ENCODE peak calls at places on chromosomes 6 and 20, in seven cellular contexts. T is pancreas, K is left lung, P is heart left ventricle, B is astrocyte, E is HCT116, X is mucosa of descending colon. O is an unnamed sample.
A peak's percentile ranks its signal among the peaks of the same experiment; 100 is the strongest.

GRCh38 chr6:157317129-157317814 is 6.0 kb downstream of the TMEM242 start:
- DNase-seq in E (peak; percentile 51), P (peak; percentile 65), T (peak; percentile 53), K (no peak), X (peak; percentile 64), B (peak; percentile 81), O (no peak)

GRCh38 chr20:35514371-35514960 is 15.0 kb downstream of the C20orf173 start:
- DNase-seq in B (no peak), E (no peak), K (no peak), P (no peak), T (no peak), X (no peak), O (no peak)

GRCh38 chr6:33812669-33813068 is 8.9 kb upstream of the MLN start:
- DNase-seq in B (peak; percentile 23), K (no peak), X (peak; percentile 66), P (no peak), T (peak; percentile 57), E (no peak), O (peak; percentile 80)

GRCh38 chr20:44024820-44025580 is 110.3 kb downstream of the TOX2 start:
- DNase-seq in P (no peak), E (no peak), K (no peak), X (no peak), T (no peak), B (no peak), O (no peak)

GRCh38 chr6:467671-468082 is 76.1 kb downstream of the IRF4 start:
- DNase-seq in T (no peak), P (no peak), B (no peak), K (no peak), E (no peak), X (no peak), O (no peak)

GRCh38 chr20:13141541-13141940 is 79.5 kb upstream of the ISM1 start:
- DNase-seq in T (no peak), P (no peak), X (no peak), B (no peak), E (no peak), K (no peak), O (no peak)

GRCh38 chr6:36980876-36981619 is 4.9 kb downstream of the MTCH1 start:
- DNase-seq in T (no peak), X (no peak), B (no peak), K (no peak), P (no peak), E (no peak), O (peak; percentile 56)

GRCh38 chr6:22826961-22827360 is 257.6 kb downstream of the HDGFL1 start:
- DNase-seq in E (no peak), X (no peak), K (no peak), P (no peak), T (no peak), B (peak; percentile 97), O (no peak)

GRCh38 chr6:33710296-33711121 is 991 bp downstream of the UQCC2 start:
- DNase-seq in T (no peak), B (no peak), K (no peak), E (no peak), P (no peak), X (no peak), O (peak; percentile 23)

DNA sequence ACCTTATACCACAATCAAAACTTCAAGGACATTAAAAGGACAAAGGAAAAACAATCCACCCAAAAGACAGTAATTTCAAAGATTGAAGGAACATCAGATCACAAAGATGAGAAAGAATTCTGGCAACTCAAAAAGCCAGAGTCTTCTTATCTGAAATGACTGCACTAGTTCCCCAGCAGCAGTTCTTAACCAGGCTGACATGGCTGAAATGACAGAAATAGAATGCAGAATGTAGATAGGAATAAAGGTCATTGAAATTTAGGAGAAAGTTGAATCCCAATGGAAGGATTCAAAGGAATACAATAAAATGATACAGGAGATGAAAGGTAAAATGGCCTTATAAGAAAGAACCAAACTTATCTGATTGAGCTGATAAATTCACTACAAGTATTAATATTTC is 231.4 kb downstream of the CD109 start:
- DNase-seq in P (no peak), K (no peak), T (no peak), E (no peak), B (no peak), X (no peak), O (no peak)
- H3K9me3 ChIP-seq in P (no peaks in the 10 kb centered on the region), K (peaks cover 26% of the 10 kb centered on the region), T (no peaks in the 10 kb centered on the region), E (no peaks in the 10 kb centered on the region), B (peaks cover 2% of the 10 kb centered on the region), X (peaks cover 2% of the 10 kb centered on the region), O (peaks cover 9% of the 10 kb centered on the region)

GRCh38 chr20:48451401-48451800 is 376.4 kb downstream of the PREX1 start:
- DNase-seq in B (no peak), E (no peak), T (no peak), P (no peak), X (no peak), K (no peak), O (no peak)
- TF ChIP-seq CTCF in B (no peak), E (peak; percentile 31), T (no peak), P (no peak), X (no peak), K (no peak), O (no peak)

DNA sequence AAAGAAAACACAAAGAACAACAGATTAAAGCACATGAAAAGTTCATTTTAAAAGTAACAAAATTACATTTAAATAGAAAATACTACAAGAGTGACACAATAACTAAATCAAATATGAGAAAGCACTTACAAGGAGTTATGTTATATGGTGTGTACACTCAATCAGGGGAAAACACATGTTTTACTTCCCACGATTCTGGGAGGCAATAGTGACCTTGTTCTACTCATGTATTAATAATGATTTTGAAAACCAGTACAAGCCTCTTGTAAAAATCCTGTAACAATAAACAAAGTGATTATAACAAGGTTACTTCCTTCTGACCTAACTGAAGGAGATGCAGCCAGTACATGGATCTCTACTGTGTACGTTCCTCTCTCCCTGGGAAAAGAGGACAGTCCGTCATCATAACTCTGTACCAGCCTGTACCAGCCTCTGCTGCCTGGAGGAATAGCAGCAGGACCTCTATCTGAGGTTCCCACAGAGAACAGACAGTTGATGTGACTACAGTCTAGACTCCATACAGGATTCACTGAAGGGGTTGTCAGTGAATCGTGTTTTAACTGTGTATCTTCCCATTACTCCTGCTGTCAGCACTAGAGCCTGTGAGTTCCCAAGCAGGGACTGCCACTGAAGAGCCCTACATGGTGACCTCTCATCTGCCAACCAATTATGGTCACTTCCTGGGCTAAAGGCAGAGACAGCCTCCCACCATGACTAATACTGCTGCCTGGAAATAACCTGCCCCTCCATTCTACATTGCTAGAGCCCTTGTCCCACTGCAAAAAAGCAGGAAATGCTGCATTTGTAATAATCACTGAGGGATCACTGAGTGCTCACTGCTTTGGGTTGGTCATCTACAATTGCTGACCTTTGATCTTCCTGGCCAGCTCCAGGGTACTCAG is 149.7 kb downstream of the KIF16B start:
- DNase-seq in T (peak; percentile 12), E (no peak), B (no peak), P (no peak), K (no peak), X (no peak), O (no peak)
- H3K9me3 ChIP-seq in T (no peaks in the 10 kb centered on the region), E (no peaks in the 10 kb centered on the region), B (no peaks in the 10 kb centered on the region), P (no peaks in the 10 kb centered on the region), K (peaks cover 3% of the 10 kb centered on the region), X (no peaks in the 10 kb centered on the region), O (no peaks in the 10 kb centered on the region)

DNA sequence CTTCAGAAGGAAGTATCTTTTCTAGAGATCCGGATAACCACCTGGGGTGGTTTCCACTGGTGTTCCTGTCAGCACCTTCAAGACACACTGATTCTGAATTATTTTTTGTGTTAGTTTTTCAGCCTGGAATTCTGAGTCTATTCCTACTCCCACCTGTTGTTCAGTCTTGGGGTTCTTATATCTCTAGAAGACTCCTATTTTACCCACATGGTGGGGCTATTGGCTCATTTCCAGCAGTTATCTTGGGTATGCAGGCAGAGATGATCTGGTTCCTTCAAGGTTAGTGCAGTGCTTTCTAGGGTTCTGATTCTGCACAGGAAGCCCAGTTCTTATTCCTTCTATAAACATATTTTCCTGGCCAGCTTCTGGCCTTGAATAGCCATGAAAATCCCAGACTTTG is 175.6 kb upstream of the PDE7B start:
- DNase-seq in T (no peak), K (no peak), B (no peak), P (no peak), X (peak; percentile 24), E (peak; percentile 23), O (no peak)
- TF ChIP-seq CTCF in T (no peak), K (no peak), B (no peak), P (peak; percentile 14), X (no peak), E (no peak), O (no peak)

GRCh38 chr20:56158489-56158888 is 90.0 kb upstream of the MC3R start:
- DNase-seq in K (no peak), P (no peak), B (no peak), X (no peak), E (no peak), T (no peak), O (no peak)
- H3K9me3 ChIP-seq in K (no peaks in the 10 kb centered on the region), P (no peaks in the 10 kb centered on the region), B (peaks cover 5% of the 10 kb centered on the region), X (no peaks in the 10 kb centered on the region), E (peaks cover 4% of the 10 kb centered on the region), T (no peaks in the 10 kb centered on the region), O (no peaks in the 10 kb centered on the region)

GRCh38 chr20:31901615-31902014 is 31.2 kb downstream of the TTLL9 start:
- DNase-seq in E (no peak), T (no peak), B (no peak), P (no peak), X (peak; percentile 29), K (no peak), O (peak; percentile 4)

GRCh38 chr20:31894980-31895675 is 24.7 kb downstream of the TTLL9 start:
- DNase-seq in B (peak; percentile 11), E (no peak), T (no peak), K (no peak), P (no peak), X (peak; percentile 61), O (peak; percentile 54)

GRCh38 chr20:31896049-31896448 is 25.6 kb downstream of the TTLL9 start:
- DNase-seq in E (no peak), X (no peak), P (no peak), T (no peak), B (no peak), K (no peak), O (peak; percentile 26)

GRCh38 chr20:31897541-31897940 is 27.1 kb downstream of the TTLL9 start:
- DNase-seq in P (no peak), X (no peak), K (no peak), T (no peak), B (no peak), E (no peak), O (peak; percentile 34)
- TF ChIP-seq CTCF in P (no peak), X (no peak), K (no peak), T (no peak), B (no peak), E (no peak), O (no peak)

DNA sequence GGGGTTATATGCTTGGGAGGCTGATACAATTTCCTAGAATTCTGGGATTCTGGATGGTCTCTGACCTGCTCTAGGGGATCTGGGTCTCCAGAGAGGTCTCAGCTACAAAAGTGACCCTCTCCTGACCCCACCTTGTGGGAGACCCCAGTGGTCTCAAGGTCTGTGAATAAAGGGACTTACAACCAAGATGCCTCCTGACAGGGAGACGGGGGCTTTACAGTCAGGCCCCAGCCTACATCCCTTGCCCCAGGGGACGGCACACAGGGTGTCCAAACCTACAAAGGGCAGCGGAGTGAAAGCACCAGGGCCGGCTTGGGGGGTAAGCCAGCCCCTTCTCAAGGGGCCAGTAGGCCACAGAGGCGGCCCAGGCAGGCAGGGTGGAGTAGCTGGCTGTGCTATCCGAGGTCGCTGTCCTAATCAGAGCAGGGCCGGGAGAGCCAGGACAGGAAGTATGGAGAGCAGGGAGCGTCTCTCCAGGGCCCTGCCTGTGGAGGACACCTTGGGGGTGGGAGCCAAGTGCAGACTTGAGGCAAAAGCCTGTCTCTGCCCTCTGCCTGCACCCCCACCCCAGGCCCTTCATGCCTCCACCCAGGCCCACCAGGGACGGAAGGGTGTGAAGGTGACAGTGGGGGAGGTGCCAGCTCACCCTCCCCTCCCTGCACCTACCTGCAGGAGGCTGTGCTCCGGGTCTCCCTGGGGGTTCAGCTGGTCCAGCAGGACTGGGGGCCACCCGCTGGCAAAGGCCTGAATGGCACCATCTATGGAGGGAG is 3.5 kb downstream of the GFRA4 start:
- DNase-seq in X (no peak), T (no peak), K (no peak), E (no peak), B (no peak), P (peak; percentile 55), O (peak; percentile 63)
- H3K9me3 ChIP-seq in X (no peaks in the 10 kb centered on the region), T (no peaks in the 10 kb centered on the region), K (no peaks in the 10 kb centered on the region), E (no peaks in the 10 kb centered on the region), B (peaks cover 4% of the 10 kb centered on the region), P (no peaks in the 10 kb centered on the region), O (no peaks in the 10 kb centered on the region)